ENCODE peak calls at places on chromosome 13, in six cellular contexts. P is HEK293T, H is naive B cell, V is prostate gland, I is HTR-8/SVneo, O is OCI-M1. R is an unnamed sample.

GRCh38 chr13:28297341-28297740 is 159.0 kb downstream of the PAN3 start:
- DNase-seq in P (peak), H (no peak), V (no peak), I (no peak), O (no peak), R (no peak)

GRCh38 chr13:31631071-31631470 is 108.3 kb upstream of the RXFP2 start:
- DNase-seq in P (no peak), H (no peak), V (no peak), I (no peak), O (peak), R (no peak)

GRCh38 chr13:110813646-110814624 is 100.4 kb downstream of the ING1 start:
- DNase-seq in P (no peak), H (no peak), V (no peak), I (peak), O (no peak), R (no peak)

GRCh38 chr13:78593652-78594494 is 9.5 kb downstream of the POU4F1 start:
- DNase-seq in P (peak), H (no peak), V (no peak), I (no peak), O (no peak), R (no peak)

GRCh38 chr13:95481051-95481775 is 71.3 kb upstream of the CLDN10 start:
- DNase-seq in P (no peak), H (no peak), V (no peak), I (no peak), O (peak), R (no peak)

GRCh38 chr13:103104340-103104739 is 38.1 kb upstream of the SLC10A2 start:
- DNase-seq in P (no peak), H (no peak), V (no peak), I (no peak), O (no peak), R (no peak)

GRCh38 chr13:46278474-46278873 is 66.7 kb downstream of the LRRC63 start:
- DNase-seq in P (peak), H (no peak), V (no peak), I (no peak), O (peak), R (no peak)

GRCh38 chr13:60137911-60138570 is 25.7 kb downstream of the DIAPH3 start:
- DNase-seq in P (no peak), H (no peak), V (no peak), I (no peak), O (no peak), R (no peak)

GRCh38 chr13:112617754-112618375 is 29.9 kb upstream of the TUBGCP3 start:
- DNase-seq in P (no peak), H (no peak), V (no peak), I (no peak), O (no peak), R (no peak)

R was measured in NCI-H510A.